ENCODE peak calls at places on chromosomes 12 and 14, in five cellular contexts. R is sigmoid colon, G is A549, Z is uterus, U is stomach. T is an unnamed sample.

GRCh38 chr12:94206886-94207285 is 58.5 kb downstream of the PLXNC1 start:
- DNase-seq in R (no peak), G (no peak), Z (no peak), U (no peak), T (no peak)

GRCh38 chr14:101862711-101863110 is 101.2 kb downstream of the PPP2R5C start:
- DNase-seq in R (no peak), G (no peak), Z (no peak), U (no peak), T (no peak)

GRCh38 chr14:104567141-104567956 is 12.2 kb upstream of the C14orf180 start:
- DNase-seq in R (no peak), G (no peak), Z (no peak), U (no peak), T (no peak)

GRCh38 chr14:70884595-70885342 is 22.5 kb upstream of the PCNX1 start:
- DNase-seq in R (no peak), G (no peak), Z (no peak), U (no peak), T (peak; percentile 74)

GRCh38 chr14:104221636-104222375 is 83.4 kb downstream of the KIF26A start:
- DNase-seq in R (peak; percentile 50), G (no peak), Z (no peak), U (no peak), T (peak; percentile 71)

GRCh38 chr12:96862326-96862725 is 44.7 kb upstream of the NEDD1 start:
- DNase-seq in R (no peak), G (no peak), Z (no peak), U (no peak), T (no peak)

GRCh38 chr14:32588448-32589320 is 259.6 kb downstream of the AKAP6 start:
- DNase-seq in R (no peak), G (no peak), Z (no peak), U (no peak), T (no peak)

GRCh38 chr14:20440465-20440864 is 4.5 kb upstream of the KLHL33 start:
- DNase-seq in R (no peak), G (no peak), Z (no peak), U (no peak), T (no peak)

GRCh38 chr12:106721931-106722330 is 52.6 kb upstream of the RIC8B start:
- DNase-seq in R (no peak), G (no peak), Z (no peak), U (no peak), T (no peak)

GRCh38 chr12:100481021-100481420 is 7.4 kb downstream of the NR1H4 start:
- DNase-seq in R (no peak), G (no peak), Z (no peak), U (no peak), T (no peak)

GRCh38 chr12:130876758-130877157 is 4.9 kb downstream of the RAN start:
- DNase-seq in R (peak; percentile 7), G (no peak), Z (no peak), U (no peak), T (no peak)

DNA sequence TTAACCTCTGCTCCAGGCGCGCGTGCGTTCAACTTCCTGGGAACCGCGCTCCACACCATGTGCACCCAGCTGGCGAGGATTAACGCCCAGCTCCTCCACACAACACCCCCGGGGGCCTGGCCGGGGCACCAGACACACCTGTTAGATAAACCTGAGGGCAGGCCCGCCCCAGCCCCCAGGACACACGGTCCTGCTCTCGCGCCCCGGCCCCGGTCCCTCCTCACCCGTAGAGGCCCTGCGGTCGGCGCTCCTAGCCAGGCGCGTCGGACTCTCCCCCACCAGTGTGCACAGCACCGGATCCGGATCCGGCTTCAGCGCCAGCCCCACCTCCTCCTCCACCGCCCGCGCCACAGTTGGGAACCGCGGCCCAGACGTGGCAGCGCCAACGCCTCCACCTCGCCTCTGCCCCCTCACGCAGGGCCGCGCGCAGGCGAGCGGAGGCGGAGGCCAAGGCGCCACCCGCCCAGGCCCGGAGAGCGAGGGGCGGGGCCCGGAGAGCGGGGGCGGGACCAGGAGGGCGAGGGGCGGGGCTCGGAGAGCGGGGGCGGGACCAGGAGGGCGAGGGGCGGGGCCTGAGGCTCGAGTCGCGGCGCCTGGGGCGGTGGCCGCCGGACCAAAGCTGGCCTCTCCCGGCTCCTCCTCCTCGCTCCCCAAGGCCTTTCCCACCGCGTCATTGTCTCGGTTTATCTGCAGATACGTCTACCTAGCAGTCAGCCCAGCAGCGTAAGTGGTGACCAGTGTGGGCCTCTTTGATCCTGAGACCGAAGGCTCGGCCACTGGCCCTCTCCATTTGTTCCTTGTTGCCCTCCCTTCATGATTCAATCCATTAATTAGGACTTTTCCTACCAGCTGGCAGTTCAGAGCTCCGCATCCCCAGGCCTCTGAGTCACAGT is at the start of gene GNPNAT1:
- DNase-seq in R (peak; percentile 93), G (peak; percentile 83), Z (peak; percentile 84), U (peak; percentile 90), T (peak; percentile 89)
- TF ChIP-seq POLR2A in R (peak; percentile 17), G (peak; percentile 90), Z (peak; percentile 67), U (peak; percentile 36), T (peak; percentile 39)

GRCh38 chr12:64404470-64405446 is 566 bp downstream of the XPOT start:
- DNase-seq in R (peak; percentile 84), G (peak; percentile 66), Z (peak; percentile 60), U (peak; percentile 51), T (no peak)
- TF ChIP-seq POLR2A in R (no peak), G (peak; percentile 55), Z (no peak), U (no peak), T (peak; percentile 84)

GRCh38 chr12:65649126-65649525 is 175.2 kb upstream of the HMGA2 start:
- DNase-seq in R (no peak), G (peak; percentile 72), Z (peak; percentile 24), U (no peak), T (no peak)
- TF ChIP-seq POLR2A in R (no peak), G (no peak), Z (no peak), U (no peak), T (no peak)

GRCh38 chr14:105622329-105622955 is 96.1 kb downstream of the TMEM121 start:
- DNase-seq in R (no peak), G (no peak), Z (no peak), U (no peak), T (no peak)
- TF ChIP-seq POLR2A in R (no peak), G (no peak), Z (no peak), U (no peak), T (no peak)

GRCh38 chr12:56715798-56716197 is 9.3 kb downstream of the NACA start:
- DNase-seq in R (no peak), G (no peak), Z (no peak), U (no peak), T (peak; percentile 14)
- TF ChIP-seq POLR2A in R (no peak), G (no peak), Z (no peak), U (no peak), T (no peak)

GRCh38 chr12:70535896-70536374 is 101.3 kb downstream of the PTPRB start:
- DNase-seq in R (peak; percentile 69), G (no peak), Z (peak; percentile 36), U (no peak), T (peak; percentile 32)
- TF ChIP-seq POLR2A in R (no peak), G (no peak), Z (no peak), U (no peak), T (no peak)

GRCh38 chr14:96391293-96392118 is 422 bp upstream of the AK7 start:
- DNase-seq in R (peak; percentile 98), G (peak; percentile 84), Z (peak; percentile 95), U (peak; percentile 98), T (peak; percentile 98)
- TF ChIP-seq POLR2A in R (no peak), G (peak; percentile 90), Z (peak; percentile 15), U (no peak), T (no peak)

DNA sequence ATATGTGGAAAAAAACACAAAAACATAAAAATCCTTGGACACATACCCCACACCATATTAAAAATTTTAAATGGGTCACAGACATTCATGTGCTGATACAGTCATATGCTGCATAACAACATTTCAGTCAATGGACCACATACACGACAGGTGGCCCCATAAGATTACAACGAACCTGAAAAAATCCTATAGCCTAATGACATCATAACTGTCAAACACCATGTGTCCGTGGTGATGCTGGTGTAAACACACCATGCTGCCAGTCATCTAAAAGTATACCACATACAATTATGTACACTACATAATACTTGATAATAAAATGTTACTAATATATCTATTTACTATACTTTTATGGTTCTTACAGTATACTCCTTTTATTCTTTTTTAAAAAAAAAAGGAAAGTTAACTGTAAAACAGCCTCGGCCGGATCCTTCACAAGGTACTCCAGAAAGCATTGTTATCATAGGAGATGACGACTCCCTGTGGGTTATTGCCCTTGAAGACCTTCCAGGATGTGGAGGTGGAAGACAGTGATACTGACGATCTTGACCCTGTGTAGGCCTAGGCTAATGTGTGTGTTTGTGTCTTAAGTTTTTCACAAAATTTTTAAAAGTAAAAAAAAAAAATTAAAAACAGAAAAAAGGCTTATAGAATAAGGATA is 5.0 kb upstream of the TDG start:
- DNase-seq in R (no peak), G (no peak), Z (no peak), U (no peak), T (no peak)
- TF ChIP-seq POLR2A in R (no peak), G (no peak), Z (no peak), U (no peak), T (no peak)

DNA sequence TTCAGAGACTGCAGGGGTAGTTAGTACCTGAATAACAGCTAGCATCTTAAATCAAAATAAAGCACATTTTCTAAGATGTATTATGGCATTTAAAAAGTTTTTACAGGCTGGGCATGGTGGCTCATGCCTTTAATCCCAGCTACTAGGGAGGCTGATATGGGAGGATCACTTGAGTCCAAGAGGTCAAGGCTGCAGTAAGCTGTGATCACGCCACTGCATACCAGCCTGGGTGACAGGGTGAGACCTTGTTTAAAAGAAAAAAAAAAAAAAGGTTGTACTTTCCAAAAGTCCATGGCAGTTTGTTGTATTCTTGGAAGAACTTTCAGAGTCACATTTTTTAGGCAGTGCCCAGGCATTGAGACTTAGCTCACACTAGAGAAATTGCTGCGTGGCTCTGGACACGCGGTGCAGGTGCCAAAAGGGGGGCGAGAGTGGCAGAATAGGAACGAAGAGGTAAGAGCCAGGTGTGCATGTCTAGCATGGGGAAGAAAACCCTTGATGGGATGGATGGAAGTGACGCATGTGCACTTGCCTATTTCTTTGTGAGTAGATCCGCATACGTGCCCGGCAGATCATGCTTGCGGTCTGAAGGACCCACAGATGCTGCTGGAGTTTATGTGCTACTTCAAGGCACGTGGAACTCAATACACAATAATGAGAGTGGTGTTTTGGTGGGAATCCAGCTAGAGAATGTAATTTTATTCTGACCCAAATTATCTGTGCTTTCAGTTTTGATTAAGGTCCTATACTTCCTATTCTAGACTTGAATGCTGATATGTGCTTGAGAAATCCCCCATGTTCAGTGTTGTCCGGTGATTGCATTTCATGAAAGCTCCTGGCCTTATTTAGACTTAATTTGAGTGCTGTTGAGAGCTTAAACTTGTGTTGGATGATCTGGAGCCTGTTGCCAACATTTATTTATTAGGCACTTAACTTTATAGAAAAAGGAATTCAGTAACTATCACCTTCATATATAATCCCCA is 11.9 kb downstream of the ANKRD13A start:
- DNase-seq in R (no peak), G (no peak), Z (no peak), U (no peak), T (peak; percentile 43)
- TF ChIP-seq POLR2A in R (no peak), G (no peak), Z (no peak), U (no peak), T (no peak)